ENCODE peak calls at places on chromosome 3, in six cellular contexts. I is CD8-positive, alpha-beta memory T cell; M is CD8-positive, alpha-beta T cell; D is heart left ventricle; E is IMR-90; W is aorta. Z is an unnamed sample.

GRCh38 chr3:165744025-165744424 is 93.2 kb downstream of the BCHE start:
- DNase-seq in I (no peak), M (no peak), D (no peak), E (no peak), W (no peak), Z (no peak)

GRCh38 chr3:153161714-153162512 is at the start of gene RAP2B:
- DNase-seq in I (peak; percentile 87), M (peak; percentile 97), D (peak; percentile 97), E (peak; percentile 93), W (peak; percentile 99), Z (peak; percentile 91)

GRCh38 chr3:194321666-194322640 is 29.2 kb downstream of the CPN2 start:
- DNase-seq in I (no peak), M (no peak), D (no peak), E (no peak), W (no peak), Z (no peak)

GRCh38 chr3:120094776-120095225 is 554 bp upstream of the GSK3B start:
- DNase-seq in I (peak; percentile 100), M (no peak), D (peak; percentile 100), E (peak; percentile 100), W (peak; percentile 99), Z (peak; percentile 100)

GRCh38 chr3:168620854-168621253 is 525.1 kb upstream of the GOLIM4 start:
- DNase-seq in I (no peak), M (no peak), D (no peak), E (no peak), W (no peak), Z (peak; percentile 23)

GRCh38 chr3:112568642-112569041 is 6.8 kb downstream of the SLC35A5 start:
- DNase-seq in I (no peak), M (no peak), D (no peak), E (peak; percentile 21), W (no peak), Z (no peak)

GRCh38 chr3:159783780-159784747 is 204.6 kb upstream of the IL12A start:
- DNase-seq in I (no peak), M (no peak), D (no peak), E (no peak), W (no peak), Z (no peak)

GRCh38 chr3:157131861-157132260 is 28.1 kb downstream of the CCNL1 start:
- DNase-seq in I (no peak), M (no peak), D (no peak), E (peak; percentile 61), W (no peak), Z (no peak)

GRCh38 chr3:194322701-194323174 is 28.4 kb downstream of the CPN2 start:
- DNase-seq in I (no peak), M (no peak), D (no peak), E (peak; percentile 55), W (no peak), Z (no peak)

GRCh38 chr3:119647177-119647576 is 13.2 kb downstream of the POPDC2 start:
- DNase-seq in I (no peak), M (no peak), D (no peak), E (no peak), W (no peak), Z (no peak)

GRCh38 chr3:127786358-127787070 is 35.8 kb downstream of the MGLL start:
- DNase-seq in I (no peak), M (no peak), D (peak; percentile 93), E (peak; percentile 62), W (peak; percentile 80), Z (peak; percentile 49)

GRCh38 chr3:133540896-133541674 is 32.4 kb upstream of the CDV3 start:
- DNase-seq in I (no peak), M (no peak), D (no peak), E (peak; percentile 76), W (no peak), Z (no peak)

GRCh38 chr3:186653984-186654383 is 11.8 kb upstream of the HRG start:
- DNase-seq in I (no peak), M (no peak), D (no peak), E (no peak), W (no peak), Z (no peak)

GRCh38 chr3:157491136-157491535 is 12.1 kb downstream of the VEPH1 start:
- DNase-seq in I (no peak), M (no peak), D (no peak), E (no peak), W (no peak), Z (no peak)

GRCh38 chr3:158801200-158801599 is 654 bp upstream of the MFSD1 start:
- DNase-seq in I (peak; percentile 6), M (no peak), D (no peak), E (no peak), W (no peak), Z (peak; percentile 30)

GRCh38 chr3:123447749-123448502 is 964 bp downstream of the ADCY5 start:
- DNase-seq in I (peak; percentile 26), M (no peak), D (peak; percentile 48), E (no peak), W (peak; percentile 83), Z (peak; percentile 29)

GRCh38 chr3:15081960-15082664 is 16.8 kb downstream of the RBSN start:
- DNase-seq in I (no peak), M (no peak), D (no peak), E (peak; percentile 59), W (no peak), Z (no peak)

GRCh38 chr3:117272876-117273523 is 563.4 kb downstream of the TUSC7 start:
- DNase-seq in I (no peak), M (no peak), D (no peak), E (no peak), W (no peak), Z (no peak)

GRCh38 chr3:24199775-24200247 is 254.7 kb downstream of the NR1D2 start:
- DNase-seq in I (no peak), M (no peak), D (no peak), E (no peak), W (no peak), Z (no peak)

GRCh38 chr3:190772831-190773230 is 89.7 kb downstream of the GMNC start:
- DNase-seq in I (no peak), M (no peak), D (no peak), E (no peak), W (no peak), Z (no peak)

GRCh38 chr3:128950223-128950938 is 43.5 kb downstream of the CFAP92 start:
- DNase-seq in I (no peak), M (no peak), D (no peak), E (peak; percentile 38), W (no peak), Z (no peak)

GRCh38 chr3:77102916-77103769 is 63.2 kb downstream of the ROBO2 start:
- DNase-seq in I (no peak), M (no peak), D (no peak), E (peak; percentile 39), W (no peak), Z (no peak)

GRCh38 chr3:101853465-101853864 is 4.2 kb downstream of the NFKBIZ start:
- DNase-seq in I (no peak), M (no peak), D (no peak), E (no peak), W (no peak), Z (no peak)

GRCh38 chr3:46564190-46565112 is 1.7 kb downstream of the LRRC2 start:
- DNase-seq in I (no peak), M (no peak), D (peak; percentile 88), E (no peak), W (no peak), Z (no peak)

GRCh38 chr3:62139957-62140356 is 233.4 kb downstream of the FEZF2 start:
- DNase-seq in I (no peak), M (no peak), D (no peak), E (peak; percentile 28), W (no peak), Z (no peak)

GRCh38 chr3:126607214-126607908 is 47.6 kb downstream of the TXNRD3 start:
- DNase-seq in I (no peak), M (no peak), D (no peak), E (peak; percentile 77), W (no peak), Z (no peak)

GRCh38 chr3:128619146-128619890 is 31.3 kb downstream of the RPN1 start:
- DNase-seq in I (no peak), M (no peak), D (no peak), E (peak; percentile 96), W (no peak), Z (no peak)

GRCh38 chr3:119562307-119562961 is 3.0 kb upstream of the CD80 start:
- DNase-seq in I (no peak), M (no peak), D (peak; percentile 40), E (no peak), W (no peak), Z (no peak)

GRCh38 chr3:114480442-114480841 is 186.6 kb downstream of the TIGIT start:
- DNase-seq in I (no peak), M (no peak), D (no peak), E (peak; percentile 75), W (no peak), Z (no peak)

GRCh38 chr3:53166781-53167291 is 5.8 kb downstream of the PRKCD start:
- DNase-seq in I (no peak), M (no peak), D (peak; percentile 84), E (peak; percentile 64), W (peak; percentile 87), Z (no peak)

GRCh38 chr3:185537369-185537970 is 14.9 kb downstream of the LIPH start:
- DNase-seq in I (no peak), M (no peak), D (peak; percentile 56), E (peak; percentile 80), W (no peak), Z (no peak)
- H3K27ac ChIP-seq in I (no peak overlapping the region), M (no peak overlapping the region), D (no peak overlapping the region), E (no peak overlapping the region), W (no peak overlapping the region), Z (no peak overlapping the region)

GRCh38 chr3:48012659-48013058 is 3.6 kb downstream of the MAP4 start:
- DNase-seq in I (no peak), M (no peak), D (no peak), E (no peak), W (no peak), Z (no peak)
- H3K27ac ChIP-seq in I (no peak overlapping the region), M (no peak overlapping the region), D (no peak overlapping the region), E (no peak overlapping the region), W (no peak overlapping the region), Z (no peak overlapping the region)

DNA sequence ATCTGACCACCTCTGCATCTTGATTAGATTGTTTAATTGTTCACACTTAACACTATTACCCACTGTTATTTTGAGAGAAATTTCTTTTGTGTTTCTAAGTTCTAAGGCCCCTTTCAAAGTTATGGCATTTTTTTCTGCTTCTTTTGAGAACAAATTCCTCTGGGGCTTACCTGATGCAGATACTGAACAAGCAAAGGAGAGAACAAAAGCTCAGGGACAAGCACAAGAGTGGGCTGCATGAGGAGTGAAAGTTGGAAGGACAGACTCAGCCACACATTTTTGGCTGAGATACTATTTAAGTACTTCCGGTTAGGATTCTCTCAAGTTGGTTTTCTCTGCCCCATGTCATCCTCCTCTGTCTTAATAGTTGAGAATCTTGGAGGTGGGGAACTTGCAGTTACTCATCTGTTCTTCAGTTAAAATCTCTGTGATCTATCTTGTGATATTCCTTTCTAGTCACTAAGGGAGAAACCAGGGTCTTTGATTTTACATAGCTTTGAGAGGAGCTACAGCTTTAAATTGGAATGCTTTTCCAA is 54.7 kb downstream of the CMTM6 start:
- DNase-seq in I (no peak), M (no peak), D (no peak), E (no peak), W (no peak), Z (no peak)
- H3K27ac ChIP-seq in I (no peak overlapping the region), M (no peak overlapping the region), D (no peak overlapping the region), E (no peak overlapping the region), W (no peak overlapping the region), Z (no peak overlapping the region)

DNA sequence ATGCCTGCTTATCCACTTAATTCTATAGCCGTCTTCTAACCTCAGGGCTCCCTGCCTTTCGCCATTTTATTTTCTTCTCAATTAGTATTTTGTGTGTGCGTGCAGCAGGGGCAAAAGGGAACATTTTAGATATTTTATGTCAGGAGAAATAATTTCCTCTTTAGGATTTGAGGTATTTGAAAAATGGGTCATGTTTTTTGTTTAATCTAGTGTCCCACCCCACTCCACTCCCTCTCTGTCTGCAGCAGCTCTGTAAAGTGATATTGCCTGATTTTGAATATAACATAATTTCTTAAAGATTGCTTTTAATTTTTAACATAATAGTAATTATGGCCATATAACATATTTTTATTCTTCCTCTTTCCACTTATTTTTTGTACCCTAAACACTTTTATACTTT is 593.2 kb upstream of the DPPA4 start:
- DNase-seq in I (no peak), M (no peak), D (no peak), E (no peak), W (no peak), Z (no peak)
- H3K27ac ChIP-seq in I (no peak overlapping the region), M (no peak overlapping the region), D (no peak overlapping the region), E (no peak overlapping the region), W (no peak overlapping the region), Z (no peak overlapping the region)